ENCODE peak calls at places on chromosomes 12 and 14, in nine cellular contexts. T is stomach, A is fibroblast of lung, G is sigmoid colon, V is left lung, W is B cell, M is body of pancreas, L is lower leg skin, E is kidney epithelial cell. O is an unnamed sample.

GRCh38 chr12:59067068-59067467 is 146.8 kb upstream of the LRIG3 start:
- DNase-seq in M (no peak), L (no peak), T (no peak), W (no peak), A (peak), V (no peak), E (peak), G (no peak), O (no peak)

GRCh38 chr12:123608192-123608591 is 6.3 kb downstream of the DDX55 start:
- DNase-seq in M (no peak), A (no peak), G (no peak), L (no peak), T (no peak), E (no peak), W (no peak), V (no peak), O (no peak)

GRCh38 chr14:22781606-22782000 is 15.1 kb downstream of the OXA1L start:
- DNase-seq in W (no peak), V (no peak), A (peak), L (no peak), G (no peak), E (no peak), M (no peak), T (no peak), O (no peak)

GRCh38 chr12:88057994-88058718 is 29.0 kb upstream of the C12orf50 start:
- DNase-seq in V (no peak), L (no peak), M (no peak), E (no peak), G (no peak), T (no peak), W (no peak), A (no peak), O (no peak)

GRCh38 chr12:4107911-4108697 is 165.5 kb upstream of the CCND2 start:
- DNase-seq in L (no peak), V (no peak), G (no peak), E (no peak), W (no peak), A (no peak), T (no peak), M (no peak), O (no peak)

GRCh38 chr14:23299558-23299957 is 3.1 kb downstream of the PPP1R3E start:
- DNase-seq in G (no peak), M (no peak), V (no peak), T (no peak), E (no peak), A (peak), W (peak), L (no peak), O (no peak)

GRCh38 chr12:7354521-7354920 is 50.6 kb downstream of the ACSM4 start:
- DNase-seq in V (no peak), E (no peak), A (no peak), W (no peak), L (no peak), T (no peak), G (no peak), M (no peak), O (no peak)

GRCh38 chr14:64746298-64747250 is 42.4 kb downstream of the PLEKHG3 start:
- DNase-seq in E (no peak), T (no peak), M (no peak), G (no peak), W (no peak), A (no peak), L (no peak), V (peak), O (no peak)

GRCh38 chr14:32588448-32589320 is 259.6 kb downstream of the AKAP6 start:
- DNase-seq in T (no peak), V (no peak), A (peak), L (no peak), M (peak), W (no peak), E (no peak), G (no peak), O (no peak)

GRCh38 chr14:32724864-32725550 is 213.7 kb upstream of the NPAS3 start:
- DNase-seq in T (no peak), V (no peak), L (no peak), E (no peak), M (no peak), W (no peak), G (no peak), A (peak), O (no peak)

GRCh38 chr12:3173912-3174311 is 96.7 kb downstream of the TSPAN9 start:
- DNase-seq in W (no peak), G (no peak), V (no peak), E (no peak), A (no peak), L (no peak), T (no peak), M (no peak), O (no peak)

GRCh38 chr14:73462078-73462715 is 3.9 kb upstream of the NUMB start:
- DNase-seq in M (peak), T (peak), A (peak), G (peak), L (peak), V (no peak), E (no peak), W (no peak), O (no peak)

GRCh38 chr14:26163761-26164160 is 434.1 kb downstream of the NOVA1 start:
- DNase-seq in E (no peak), T (no peak), L (no peak), V (peak), G (no peak), A (peak), M (no peak), W (no peak), O (no peak)

GRCh38 chr12:110582286-110583136 is 607 bp downstream of the PPTC7 start:
- DNase-seq in G (peak), A (peak), V (peak), T (peak), W (peak), E (no peak), M (peak), L (peak), O (peak)

GRCh38 chr14:75198291-75198933 is 22.0 kb upstream of the TMED10 start:
- DNase-seq in W (no peak), T (peak), M (peak), L (no peak), A (no peak), G (no peak), E (no peak), V (no peak), O (no peak)

GRCh38 chr14:105146181-105146975 is 22.2 kb downstream of the JAG2 start:
- DNase-seq in E (no peak), V (peak), G (peak), A (no peak), L (no peak), W (no peak), T (no peak), M (peak), O (no peak)

GRCh38 chr14:23446291-23446851 is 10.9 kb upstream of the MYH7 start:
- DNase-seq in V (no peak), A (no peak), T (no peak), G (no peak), E (no peak), L (no peak), W (no peak), M (no peak), O (no peak)

GRCh38 chr12:39103552-39104165 is 198.3 kb upstream of the CPNE8 start:
- DNase-seq in W (peak), G (no peak), E (peak), M (peak), A (peak), V (no peak), L (peak), T (no peak), O (no peak)

GRCh38 chr12:88723219-88723618 is 142.9 kb upstream of the KITLG start:
- DNase-seq in E (no peak), A (peak), W (no peak), G (no peak), T (no peak), V (no peak), L (peak), M (no peak), O (no peak)

DNA sequence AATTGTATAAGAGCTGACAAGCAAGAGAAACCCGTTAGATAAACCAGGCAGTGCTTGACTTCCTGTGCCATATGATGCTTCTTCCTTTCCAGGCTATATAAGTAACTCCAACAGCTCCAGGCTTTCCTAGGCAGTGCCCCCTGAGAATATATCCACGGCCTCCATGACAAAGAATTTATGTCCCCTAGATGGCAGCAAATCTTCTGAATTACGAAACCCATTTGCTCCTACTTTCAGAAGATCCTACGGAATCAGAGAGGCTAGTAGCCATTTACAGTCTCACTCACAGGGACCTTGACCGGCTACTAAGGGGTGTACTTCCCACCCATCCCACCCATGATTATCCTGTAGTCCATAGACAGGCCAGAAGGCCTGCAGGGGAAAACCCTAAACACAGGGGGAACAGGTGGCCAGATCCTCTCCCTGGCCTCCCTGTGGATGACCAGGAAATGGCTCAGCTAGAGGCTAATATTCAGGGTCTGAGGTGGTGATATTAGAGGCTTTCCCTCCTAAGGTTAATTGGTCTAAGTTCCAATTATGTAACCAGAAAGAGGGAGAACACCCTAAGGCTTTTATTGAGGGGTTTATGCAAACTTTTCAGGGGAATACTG is 77.2 kb upstream of the DCD start:
- DNase-seq in M (no peak), T (no peak), L (no peak), A (peak), G (no peak), W (no peak), E (no peak), V (no peak), O (no peak)
- TF ChIP-seq CTCF in M (peak), T (no peak), L (no peak), A (no peak), G (no peak), W (peak), E (no peak), V (no peak), O (peak)

GRCh38 chr14:102195446-102195845 is 55.7 kb downstream of the WDR20 start:
- DNase-seq in L (no peak), G (no peak), A (peak), V (no peak), E (no peak), M (no peak), W (no peak), T (no peak), O (no peak)

GRCh38 chr14:102196436-102197230 is 56.9 kb downstream of the WDR20 start:
- DNase-seq in A (no peak), L (no peak), W (no peak), T (no peak), E (no peak), G (peak), V (no peak), M (no peak), O (no peak)

GRCh38 chr14:102194856-102195255 is 55.2 kb downstream of the WDR20 start:
- DNase-seq in L (no peak), V (no peak), T (no peak), G (peak), E (no peak), W (no peak), M (no peak), A (no peak), O (no peak)

GRCh38 chr14:102196008-102196407 is 56.3 kb downstream of the WDR20 start:
- DNase-seq in G (peak), V (no peak), W (no peak), E (no peak), L (no peak), T (no peak), A (no peak), M (no peak), O (no peak)

DNA sequence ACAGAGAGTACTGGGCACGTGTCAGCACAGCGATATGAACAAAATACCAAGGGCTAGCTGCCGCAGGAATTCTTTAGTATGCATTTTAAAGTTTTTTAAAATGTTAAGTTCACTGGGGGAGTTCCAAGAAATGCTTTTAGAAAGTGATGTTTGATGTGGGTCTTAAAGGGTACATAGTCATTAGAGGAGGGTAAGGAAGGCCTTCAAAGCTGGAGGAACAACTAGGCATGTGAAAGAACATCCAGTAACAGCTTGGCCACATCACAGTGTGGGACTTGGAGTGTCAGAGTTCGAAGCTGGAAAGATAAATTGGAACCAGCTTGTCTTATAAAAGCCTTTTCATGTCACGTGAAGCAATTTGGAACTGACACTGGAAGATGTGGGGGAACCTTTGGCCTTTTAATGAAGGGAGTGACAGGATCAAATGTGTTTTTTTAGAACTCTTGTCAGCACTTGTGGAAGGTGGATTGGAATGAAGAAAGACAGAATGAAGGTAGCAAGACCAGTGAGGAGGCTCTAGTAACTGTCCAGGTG is 57.7 kb downstream of the WDR20 start:
- DNase-seq in M (no peak), W (no peak), E (no peak), A (peak), G (no peak), T (no peak), V (no peak), L (no peak), O (no peak)
- TF ChIP-seq CTCF in M (no peak), W (no peak), E (no peak), A (no peak), G (no peak), T (no peak), V (no peak), L (no peak), O (no peak)

GRCh38 chr12:11958216-11959091 is 112.3 kb upstream of the BCL2L14 start:
- DNase-seq in T (no peak), W (no peak), L (no peak), M (no peak), E (peak), G (no peak), A (peak), V (no peak), O (no peak)
- TF ChIP-seq CTCF in T (no peak), W (no peak), L (no peak), M (no peak), E (no peak), G (no peak), A (no peak), V (no peak), O (no peak)

DNA sequence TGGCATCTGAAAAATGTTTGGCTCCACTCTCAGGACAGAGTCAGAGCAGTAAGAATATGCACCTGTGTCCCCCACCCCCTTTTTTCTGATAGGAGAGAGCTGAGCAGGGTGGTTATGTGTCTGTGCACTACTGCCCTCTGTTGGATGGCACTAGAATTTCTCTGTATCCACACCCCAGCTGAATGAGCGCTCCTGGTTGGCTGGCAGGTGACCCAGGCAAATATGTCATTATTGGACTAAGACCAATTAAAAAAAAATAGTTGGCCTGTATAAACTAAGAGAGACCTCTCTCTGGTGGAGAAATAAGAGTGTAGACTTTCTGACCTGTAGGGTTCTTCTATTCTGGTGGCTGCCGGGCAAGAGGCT is 107.0 kb downstream of the PTCSC3 start:
- DNase-seq in M (peak), W (peak), T (peak), E (no peak), A (peak), L (no peak), V (peak), G (no peak), O (no peak)
- TF ChIP-seq CTCF in M (peak), W (no peak), T (no peak), E (peak), A (peak), L (no peak), V (peak), G (peak), O (peak)

DNA sequence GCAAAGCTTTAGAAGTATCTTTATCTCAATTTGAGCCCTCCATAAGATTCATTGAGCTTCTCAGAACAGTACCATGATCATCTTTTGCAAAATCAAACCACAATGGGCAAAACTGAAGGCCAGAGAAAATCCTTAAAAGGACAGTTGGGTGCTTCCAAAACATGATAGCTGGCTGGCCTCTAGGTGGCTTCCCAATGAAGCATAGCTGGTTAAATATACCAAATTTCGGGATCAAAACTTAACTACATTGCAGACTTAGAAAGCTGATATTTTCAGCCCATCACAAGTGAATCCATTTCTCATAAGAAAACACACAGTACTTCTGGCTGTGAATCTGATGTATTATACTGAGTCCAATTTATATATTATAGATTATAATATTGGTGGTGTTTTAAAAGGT is 15.3 kb upstream of the PIK3C2G start:
- DNase-seq in A (no peak), E (no peak), M (no peak), T (no peak), L (no peak), G (no peak), W (no peak), V (no peak), O (no peak)
- TF ChIP-seq CTCF in A (peak), E (no peak), M (no peak), T (no peak), L (no peak), G (no peak), W (no peak), V (no peak), O (no peak)

GRCh38 chr14:48731260-48731659 is 854.9 kb downstream of the RPS29 start:
- DNase-seq in E (no peak), T (no peak), V (no peak), L (no peak), M (no peak), A (no peak), W (no peak), G (no peak), O (no peak)
- TF ChIP-seq CTCF in E (no peak), T (no peak), V (no peak), L (no peak), M (no peak), A (no peak), W (no peak), G (no peak), O (no peak)

O was measured in CD14-positive monocyte.